ENCODE peak calls at places on chromosomes 6 and 20, in eight cellular contexts. One of them, this sample, is unnamed.
A peak's percentile ranks its signal among the peaks of the same experiment; 100 is the strongest.

GRCh38 chr6:111866857-111867256 is 6.4 kb downstream of the FYN start:
- DNase-seq in fibroblast of lung: no peak
- DNase-seq in HAP-1: no peak
- DNase-seq in H54: no peak
- DNase-seq in NB4: no peak
- DNase-seq in heart left ventricle: no peak
- DNase-seq in HS-5: no peak
- DNase-seq in NCI-H1105 treated with DMSO at 0.1 percent for 48 hours: no peak
- DNase-seq in this sample: no peak

GRCh38 chr6:15365273-15365687 is 119.4 kb downstream of the JARID2 start:
- DNase-seq in fibroblast of lung: peak; percentile 82
- DNase-seq in HAP-1: peak; percentile 86
- DNase-seq in H54: no peak
- DNase-seq in NB4: peak; percentile 93
- DNase-seq in heart left ventricle: peak; percentile 83
- DNase-seq in HS-5: no peak
- DNase-seq in NCI-H1105 treated with DMSO at 0.1 percent for 48 hours: peak; percentile 94
- DNase-seq in this sample: peak; percentile 93

GRCh38 chr20:58005581-58006345 is 222.7 kb downstream of the ANKRD60 start:
- DNase-seq in fibroblast of lung: no peak
- DNase-seq in HAP-1: no peak
- DNase-seq in H54: no peak
- DNase-seq in NB4: no peak
- DNase-seq in heart left ventricle: no peak
- DNase-seq in HS-5: no peak
- DNase-seq in NCI-H1105 treated with DMSO at 0.1 percent for 48 hours: no peak
- DNase-seq in this sample: no peak

GRCh38 chr6:168163096-168163731 is 84.2 kb upstream of the FRMD1 start:
- DNase-seq in fibroblast of lung: no peak
- DNase-seq in HAP-1: no peak
- DNase-seq in H54: no peak
- DNase-seq in NB4: no peak
- DNase-seq in heart left ventricle: no peak
- DNase-seq in HS-5: no peak
- DNase-seq in NCI-H1105 treated with DMSO at 0.1 percent for 48 hours: no peak
- DNase-seq in this sample: peak; percentile 84

GRCh38 chr6:88238065-88238464 is 71.9 kb upstream of the CNR1 start:
- DNase-seq in fibroblast of lung: no peak
- DNase-seq in HAP-1: peak; percentile 20
- DNase-seq in H54: no peak
- DNase-seq in NB4: peak; percentile 47
- DNase-seq in heart left ventricle: no peak
- DNase-seq in HS-5: no peak
- DNase-seq in NCI-H1105 treated with DMSO at 0.1 percent for 48 hours: no peak
- DNase-seq in this sample: no peak

GRCh38 chr6:34531580-34532201 is 24.4 kb downstream of the SPDEF start:
- DNase-seq in fibroblast of lung: peak; percentile 33
- DNase-seq in HAP-1: no peak
- DNase-seq in H54: no peak
- DNase-seq in NB4: peak; percentile 49
- DNase-seq in heart left ventricle: peak; percentile 66
- DNase-seq in HS-5: peak; percentile 66
- DNase-seq in NCI-H1105 treated with DMSO at 0.1 percent for 48 hours: no peak
- DNase-seq in this sample: peak; percentile 46

GRCh38 chr20:44056010-44056698 is 130.8 kb downstream of the JPH2 start:
- DNase-seq in fibroblast of lung: no peak
- DNase-seq in HAP-1: no peak
- DNase-seq in H54: no peak
- DNase-seq in NB4: peak; percentile 72
- DNase-seq in heart left ventricle: no peak
- DNase-seq in HS-5: no peak
- DNase-seq in NCI-H1105 treated with DMSO at 0.1 percent for 48 hours: peak; percentile 19
- DNase-seq in this sample: peak; percentile 46

GRCh38 chr6:2950713-2951112 is 20.7 kb downstream of the SERPINB6 start:
- DNase-seq in fibroblast of lung: no peak
- DNase-seq in HAP-1: no peak
- DNase-seq in H54: no peak
- DNase-seq in NB4: no peak
- DNase-seq in heart left ventricle: no peak
- DNase-seq in HS-5: no peak
- DNase-seq in NCI-H1105 treated with DMSO at 0.1 percent for 48 hours: no peak
- DNase-seq in this sample: peak; percentile 61

GRCh38 chr6:46651766-46652165 is 852 bp downstream of the CYP39A1 start:
- DNase-seq in fibroblast of lung: no peak
- DNase-seq in HAP-1: peak; percentile 13
- DNase-seq in H54: no peak
- DNase-seq in NB4: no peak
- DNase-seq in heart left ventricle: no peak
- DNase-seq in HS-5: no peak
- DNase-seq in NCI-H1105 treated with DMSO at 0.1 percent for 48 hours: peak; percentile 47
- DNase-seq in this sample: no peak

GRCh38 chr6:1849686-1850580 is 240.2 kb downstream of the FOXC1 start:
- DNase-seq in fibroblast of lung: no peak
- DNase-seq in HAP-1: no peak
- DNase-seq in H54: no peak
- DNase-seq in NB4: peak; percentile 76
- DNase-seq in heart left ventricle: no peak
- DNase-seq in HS-5: no peak
- DNase-seq in NCI-H1105 treated with DMSO at 0.1 percent for 48 hours: no peak
- DNase-seq in this sample: no peak

GRCh38 chr20:853406-853996 is 20.0 kb downstream of the FAM110A start:
- DNase-seq in fibroblast of lung: no peak
- DNase-seq in HAP-1: no peak
- DNase-seq in H54: no peak
- DNase-seq in NB4: no peak
- DNase-seq in heart left ventricle: no peak
- DNase-seq in HS-5: no peak
- DNase-seq in NCI-H1105 treated with DMSO at 0.1 percent for 48 hours: no peak
- DNase-seq in this sample: no peak

GRCh38 chr6:53179961-53180651 is 31.5 kb upstream of the GCM1 start:
- DNase-seq in fibroblast of lung: peak; percentile 56
- DNase-seq in HAP-1: no peak
- DNase-seq in H54: no peak
- DNase-seq in NB4: no peak
- DNase-seq in heart left ventricle: peak; percentile 41
- DNase-seq in HS-5: no peak
- DNase-seq in NCI-H1105 treated with DMSO at 0.1 percent for 48 hours: peak; percentile 94
- DNase-seq in this sample: peak; percentile 21

GRCh38 chr20:52945862-52946522 is 26.2 kb upstream of the TSHZ2 start:
- DNase-seq in fibroblast of lung: no peak
- DNase-seq in HAP-1: no peak
- DNase-seq in H54: no peak
- DNase-seq in NB4: no peak
- DNase-seq in heart left ventricle: no peak
- DNase-seq in HS-5: no peak
- DNase-seq in NCI-H1105 treated with DMSO at 0.1 percent for 48 hours: peak; percentile 26
- DNase-seq in this sample: no peak

GRCh38 chr6:111711476-111711875 is 105.8 kb upstream of the TRAF3IP2 start:
- DNase-seq in fibroblast of lung: no peak
- DNase-seq in HAP-1: no peak
- DNase-seq in H54: no peak
- DNase-seq in NB4: no peak
- DNase-seq in heart left ventricle: peak; percentile 65
- DNase-seq in HS-5: no peak
- DNase-seq in NCI-H1105 treated with DMSO at 0.1 percent for 48 hours: peak; percentile 93
- DNase-seq in this sample: peak; percentile 88

GRCh38 chr6:3334579-3334978 is 75.8 kb downstream of the PSMG4 start:
- DNase-seq in fibroblast of lung: no peak
- DNase-seq in HAP-1: no peak
- DNase-seq in H54: no peak
- DNase-seq in NB4: no peak
- DNase-seq in heart left ventricle: no peak
- DNase-seq in HS-5: no peak
- DNase-seq in NCI-H1105 treated with DMSO at 0.1 percent for 48 hours: peak; percentile 76
- DNase-seq in this sample: no peak

GRCh38 chr6:74654296-74654695 is 551.6 kb downstream of the COL12A1 start:
- DNase-seq in fibroblast of lung: no peak
- DNase-seq in HAP-1: no peak
- DNase-seq in H54: no peak
- DNase-seq in NB4: no peak
- DNase-seq in heart left ventricle: no peak
- DNase-seq in HS-5: no peak
- DNase-seq in NCI-H1105 treated with DMSO at 0.1 percent for 48 hours: no peak
- DNase-seq in this sample: no peak

GRCh38 chr6:87154641-87155271 is 609 bp upstream of the ZNF292 start:
- DNase-seq in fibroblast of lung: peak; percentile 79
- DNase-seq in HAP-1: peak; percentile 92
- DNase-seq in H54: peak; percentile 64
- DNase-seq in NB4: peak; percentile 91
- DNase-seq in heart left ventricle: no peak
- DNase-seq in HS-5: peak; percentile 83
- DNase-seq in NCI-H1105 treated with DMSO at 0.1 percent for 48 hours: peak; percentile 92
- DNase-seq in this sample: no peak

GRCh38 chr6:18039481-18039880 is 52.0 kb upstream of the KIF13A start:
- DNase-seq in fibroblast of lung: peak; percentile 39
- DNase-seq in HAP-1: no peak
- DNase-seq in H54: no peak
- DNase-seq in NB4: no peak
- DNase-seq in heart left ventricle: no peak
- DNase-seq in HS-5: no peak
- DNase-seq in NCI-H1105 treated with DMSO at 0.1 percent for 48 hours: no peak
- DNase-seq in this sample: no peak

GRCh38 chr6:33958863-33959651 is 155.3 kb upstream of the MLN start:
- DNase-seq in fibroblast of lung: no peak
- DNase-seq in HAP-1: no peak
- DNase-seq in H54: no peak
- DNase-seq in NB4: no peak
- DNase-seq in heart left ventricle: no peak
- DNase-seq in HS-5: no peak
- DNase-seq in NCI-H1105 treated with DMSO at 0.1 percent for 48 hours: no peak
- DNase-seq in this sample: no peak

GRCh38 chr6:84926171-84926570 is 161.8 kb upstream of the TBX18 start:
- DNase-seq in fibroblast of lung: peak; percentile 23
- DNase-seq in HAP-1: no peak
- DNase-seq in H54: no peak
- DNase-seq in NB4: no peak
- DNase-seq in heart left ventricle: no peak
- DNase-seq in HS-5: no peak
- DNase-seq in NCI-H1105 treated with DMSO at 0.1 percent for 48 hours: peak; percentile 45
- DNase-seq in this sample: no peak

GRCh38 chr6:21886601-21887091 is 293.1 kb downstream of the SOX4 start:
- DNase-seq in fibroblast of lung: peak; percentile 19
- DNase-seq in HAP-1: no peak
- DNase-seq in H54: no peak
- DNase-seq in NB4: no peak
- DNase-seq in heart left ventricle: no peak
- DNase-seq in HS-5: no peak
- DNase-seq in NCI-H1105 treated with DMSO at 0.1 percent for 48 hours: no peak
- DNase-seq in this sample: no peak

GRCh38 chr20:47181056-47181862 is 175.2 kb downstream of the ZMYND8 start:
- DNase-seq in fibroblast of lung: peak; percentile 69
- DNase-seq in HAP-1: peak; percentile 47
- DNase-seq in H54: peak; percentile 78
- DNase-seq in NB4: peak; percentile 82
- DNase-seq in heart left ventricle: no peak
- DNase-seq in HS-5: peak; percentile 98
- DNase-seq in NCI-H1105 treated with DMSO at 0.1 percent for 48 hours: no peak
- DNase-seq in this sample: no peak

GRCh38 chr6:137920331-137920730 is 53.3 kb downstream of the TNFAIP3 start:
- DNase-seq in fibroblast of lung: no peak
- DNase-seq in HAP-1: no peak
- DNase-seq in H54: no peak
- DNase-seq in NB4: no peak
- DNase-seq in heart left ventricle: no peak
- DNase-seq in HS-5: no peak
- DNase-seq in NCI-H1105 treated with DMSO at 0.1 percent for 48 hours: no peak
- DNase-seq in this sample: no peak

GRCh38 chr6:99613705-99614429 is 7.2 kb downstream of the PRDM13 start:
- DNase-seq in fibroblast of lung: no peak
- DNase-seq in HAP-1: no peak
- DNase-seq in H54: no peak
- DNase-seq in NB4: peak; percentile 19
- DNase-seq in heart left ventricle: no peak
- DNase-seq in HS-5: no peak
- DNase-seq in NCI-H1105 treated with DMSO at 0.1 percent for 48 hours: peak; percentile 19
- DNase-seq in this sample: no peak

GRCh38 chr20:17533396-17533795 is 2.2 kb upstream of the BFSP1 start:
- DNase-seq in fibroblast of lung: peak; percentile 70
- DNase-seq in HAP-1: peak; percentile 66
- DNase-seq in H54: no peak
- DNase-seq in NB4: peak; percentile 85
- DNase-seq in heart left ventricle: no peak
- DNase-seq in HS-5: no peak
- DNase-seq in NCI-H1105 treated with DMSO at 0.1 percent for 48 hours: peak; percentile 33
- DNase-seq in this sample: peak; percentile 31

GRCh38 chr6:31110825-31111582 is 1.4 kb downstream of the C6orf15 start:
- DNase-seq in fibroblast of lung: no peak
- DNase-seq in HAP-1: no peak
- DNase-seq in H54: no peak
- DNase-seq in NB4: no peak
- DNase-seq in heart left ventricle: no peak
- DNase-seq in HS-5: no peak
- DNase-seq in NCI-H1105 treated with DMSO at 0.1 percent for 48 hours: no peak
- DNase-seq in this sample: no peak

GRCh38 chr20:22339091-22339881 is 245.1 kb downstream of the FOXA2 start:
- DNase-seq in fibroblast of lung: peak; percentile 80
- DNase-seq in HAP-1: peak; percentile 58
- DNase-seq in H54: peak; percentile 26
- DNase-seq in NB4: peak; percentile 80
- DNase-seq in heart left ventricle: peak; percentile 31
- DNase-seq in HS-5: peak; percentile 49
- DNase-seq in NCI-H1105 treated with DMSO at 0.1 percent for 48 hours: peak; percentile 75
- DNase-seq in this sample: peak; percentile 27

GRCh38 chr6:68635706-68636513 is 828 bp downstream of the ADGRB3 start:
- DNase-seq in fibroblast of lung: peak; percentile 53
- DNase-seq in HAP-1: peak; percentile 12
- DNase-seq in H54: no peak
- DNase-seq in NB4: no peak
- DNase-seq in heart left ventricle: peak; percentile 17
- DNase-seq in HS-5: no peak
- DNase-seq in NCI-H1105 treated with DMSO at 0.1 percent for 48 hours: peak; percentile 63
- DNase-seq in this sample: no peak

GRCh38 chr6:1916334-1916985 is 306.7 kb downstream of the FOXC1 start:
- DNase-seq in fibroblast of lung: peak; percentile 41
- DNase-seq in HAP-1: no peak
- DNase-seq in H54: no peak
- DNase-seq in NB4: no peak
- DNase-seq in heart left ventricle: no peak
- DNase-seq in HS-5: peak; percentile 51
- DNase-seq in NCI-H1105 treated with DMSO at 0.1 percent for 48 hours: peak; percentile 31
- DNase-seq in this sample: no peak

GRCh38 chr6:3227363-3228045 is at the start of gene TUBB2B:
- DNase-seq in fibroblast of lung: no peak
- DNase-seq in HAP-1: peak; percentile 81
- DNase-seq in H54: no peak
- DNase-seq in NB4: no peak
- DNase-seq in heart left ventricle: peak; percentile 19
- DNase-seq in HS-5: no peak
- DNase-seq in NCI-H1105 treated with DMSO at 0.1 percent for 48 hours: peak; percentile 96
- DNase-seq in this sample: peak; percentile 83

GRCh38 chr20:35661013-35661412 is 3.7 kb downstream of the CPNE1 start:
- DNase-seq in fibroblast of lung: no peak
- DNase-seq in HAP-1: no peak
- DNase-seq in H54: no peak
- DNase-seq in NB4: no peak
- DNase-seq in heart left ventricle: no peak
- DNase-seq in HS-5: no peak
- DNase-seq in NCI-H1105 treated with DMSO at 0.1 percent for 48 hours: no peak
- DNase-seq in this sample: no peak

GRCh38 chr6:19446570-19446969 is 390.6 kb upstream of the ID4 start:
- DNase-seq in fibroblast of lung: no peak
- DNase-seq in HAP-1: no peak
- DNase-seq in H54: no peak
- DNase-seq in NB4: no peak
- DNase-seq in heart left ventricle: no peak
- DNase-seq in HS-5: no peak
- DNase-seq in NCI-H1105 treated with DMSO at 0.1 percent for 48 hours: no peak
- DNase-seq in this sample: no peak